ENCODE peak calls at places on chromosomes 11 and 22, in four cellular contexts. W is fibroblast of lung, E is WERI-Rb-1, M is heart left ventricle. L is an unnamed sample.

GRCh38 chr22:47294222-47294532 is 531.7 kb downstream of the TBC1D22A start:
- DNase-seq in M (peak), W (peak), E (peak), L (no peak)

GRCh38 chr22:37228106-37229011 is 15.7 kb downstream of the RAC2 start:
- DNase-seq in W (peak), M (peak), E (no peak), L (peak)

GRCh38 chr11:86805873-86806310 is 5.5 kb downstream of the PRSS23 start:
- DNase-seq in W (no peak), M (no peak), E (no peak), L (no peak)

GRCh38 chr11:16097543-16097942 is 258.8 kb downstream of the SOX6 start:
- DNase-seq in E (no peak), W (no peak), M (no peak), L (no peak)

GRCh38 chr22:33467718-33468117 is 409.5 kb upstream of the SYN3 start:
- DNase-seq in M (no peak), E (no peak), W (no peak), L (no peak)

GRCh38 chr11:7251836-7252682 is at the start of gene SYT9:
- DNase-seq in W (peak), E (peak), M (peak), L (peak)

GRCh38 chr11:36487619-36488018 is 22.5 kb downstream of the TRAF6 start:
- DNase-seq in M (no peak), E (no peak), W (no peak), L (no peak)

GRCh38 chr11:102623998-102624397 is 1.1 kb downstream of the MMP20 start:
- DNase-seq in W (no peak), M (no peak), E (no peak), L (no peak)

GRCh38 chr11:69414773-69415187 is 66.7 kb upstream of the LINC01488 start:
- DNase-seq in E (no peak), W (no peak), M (no peak), L (no peak)

GRCh38 chr11:102070766-102071165 is 23.5 kb downstream of the CFAP300 start:
- DNase-seq in E (no peak), W (no peak), M (no peak), L (no peak)

GRCh38 chr11:60852639-60853468 is 2.9 kb downstream of the PTGDR2 start:
- DNase-seq in W (no peak), M (no peak), E (no peak), L (no peak)

GRCh38 chr11:110479445-110480101 is 49.8 kb downstream of the FDX1 start:
- DNase-seq in W (peak), E (peak), M (no peak), L (no peak)

GRCh38 chr11:68347345-68347744 is 35.0 kb downstream of the LRP5 start:
- DNase-seq in E (no peak), M (no peak), W (no peak), L (no peak)

GRCh38 chr11:61969838-61970452 is 2.5 kb upstream of the FTH1 start:
- DNase-seq in M (no peak), W (peak), E (no peak), L (no peak)

GRCh38 chr11:86735462-86736302 is 63.3 kb upstream of the ME3 start:
- DNase-seq in E (no peak), W (peak), M (no peak), L (no peak)

GRCh38 chr11:78364128-78364751 is 53.4 kb downstream of the GAB2 start:
- DNase-seq in E (no peak), M (no peak), W (no peak), L (no peak)

GRCh38 chr11:27248430-27249207 is 114.4 kb downstream of the CCDC34 start:
- DNase-seq in E (no peak), M (peak), W (peak), L (no peak)

GRCh38 chr11:91156041-91156440 is 933.2 kb upstream of the CHORDC1 start:
- DNase-seq in E (no peak), M (no peak), W (peak), L (no peak)

GRCh38 chr11:16572946-16573345 is 165.5 kb upstream of the C11orf58 start:
- DNase-seq in E (no peak), M (no peak), W (no peak), L (no peak)

GRCh38 chr11:23359297-23359696 is 499.0 kb upstream of the CCDC179 start:
- DNase-seq in W (peak), E (no peak), M (no peak), L (no peak)

GRCh38 chr11:12159351-12160099 is 49.1 kb downstream of the MICAL2 start:
- DNase-seq in M (no peak), W (peak), E (no peak), L (no peak)

GRCh38 chr11:76574406-76574805 is 96.1 kb downstream of the LRRC32 start:
- DNase-seq in W (peak), E (no peak), M (no peak), L (no peak)

GRCh38 chr22:24043957-24044356 is 32.9 kb downstream of the CABIN1 start:
- DNase-seq in M (no peak), E (no peak), W (no peak), L (no peak)

DNA sequence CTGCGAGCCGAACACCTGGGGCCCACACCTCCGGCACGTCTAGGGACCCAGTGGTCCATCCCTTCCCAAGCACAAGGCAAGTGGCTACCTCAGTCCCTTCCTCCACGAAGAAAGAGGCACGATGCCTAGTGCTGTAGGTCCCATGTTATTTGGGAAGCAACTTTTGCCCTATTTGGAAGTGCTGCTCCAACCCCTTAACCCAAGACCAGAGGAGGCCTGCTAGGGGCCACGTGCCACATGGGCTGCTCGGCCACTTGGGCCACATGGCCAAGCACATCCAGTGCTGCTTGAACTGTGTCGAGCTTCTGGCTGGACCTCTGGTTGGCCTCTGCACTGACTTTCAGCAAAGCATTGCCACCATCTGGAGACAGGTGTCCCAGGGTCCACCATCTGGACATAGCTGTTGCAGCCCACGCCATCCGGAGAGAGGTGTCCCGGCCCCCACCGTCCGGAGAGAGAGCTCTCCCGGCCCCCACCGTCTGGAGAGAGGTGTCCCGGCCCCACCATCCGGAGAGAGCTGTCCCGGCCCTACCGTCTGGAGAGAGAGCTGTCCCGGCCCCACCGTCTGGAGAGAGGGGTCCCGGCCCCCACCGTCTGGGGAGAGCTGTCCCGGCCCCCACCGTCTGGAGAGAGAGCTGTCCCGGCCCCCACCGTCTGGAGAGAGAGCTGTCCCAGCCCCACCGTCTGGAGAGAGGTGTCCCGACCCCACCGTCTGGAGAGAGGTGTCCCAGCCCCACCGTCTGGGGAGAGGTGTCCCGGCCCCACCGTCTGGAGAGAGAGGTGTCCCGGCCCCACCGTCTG is 6.5 kb upstream of the B4GALNT4 start:
- DNase-seq in E (peak), W (no peak), M (no peak), L (no peak)
- H3K27ac ChIP-seq in E (peak), W (no peak), M (no peak), L (no peak)

GRCh38 chr11:117953029-117953671 is 23.9 kb upstream of the TMPRSS13 start:
- DNase-seq in W (no peak), M (no peak), E (no peak), L (no peak)
- H3K27ac ChIP-seq in W (no peak), M (no peak), E (no peak), L (no peak)

GRCh38 chr11:9761441-9761945 is 97.6 kb downstream of the SWAP70 start:
- DNase-seq in E (no peak), M (no peak), W (no peak), L (no peak)
- H3K27ac ChIP-seq in E (no peak), M (no peak), W (no peak), L (no peak)

GRCh38 chr22:48665286-48666010 is 1162.2 kb downstream of the BRD1 start:
- DNase-seq in E (no peak), M (peak), W (no peak), L (no peak)
- H3K27ac ChIP-seq in E (no peak), M (no peak), W (no peak), L (no peak)

DNA sequence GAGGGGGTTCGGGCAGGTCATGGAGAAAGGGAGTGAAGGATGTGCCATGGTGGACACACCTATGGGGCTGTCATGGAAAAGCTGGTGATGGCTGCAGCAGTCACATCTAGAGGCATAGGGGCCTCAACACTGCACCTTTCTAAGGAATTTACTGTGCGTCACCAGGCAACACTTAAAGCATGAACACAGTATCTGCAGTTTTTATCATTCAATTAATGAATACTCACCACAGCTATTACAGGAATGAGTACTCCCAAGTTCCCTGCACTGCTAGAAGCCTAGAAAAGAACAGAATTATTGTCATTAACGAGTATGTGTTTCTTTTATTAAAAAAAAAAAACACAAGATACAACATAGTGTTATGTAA is 19.0 kb downstream of the SERPIND1 start:
- DNase-seq in W (peak), M (no peak), E (no peak), L (no peak)
- H3K27ac ChIP-seq in W (no peak), M (no peak), E (no peak), L (no peak)

GRCh38 chr11:30019481-30019880 is 2.7 kb upstream of the KCNA4 start:
- DNase-seq in M (no peak), W (no peak), E (no peak), L (no peak)

GRCh38 chr11:30015725-30016449 is 943 bp downstream of the KCNA4 start:
- DNase-seq in M (peak), E (peak), W (no peak), L (no peak)

GRCh38 chr11:30018443-30018842 is 1.6 kb upstream of the KCNA4 start:
- DNase-seq in E (no peak), W (no peak), M (peak), L (no peak)

GRCh38 chr11:30017467-30017895 is 651 bp upstream of the KCNA4 start:
- DNase-seq in E (no peak), W (no peak), M (peak), L (no peak)

DNA sequence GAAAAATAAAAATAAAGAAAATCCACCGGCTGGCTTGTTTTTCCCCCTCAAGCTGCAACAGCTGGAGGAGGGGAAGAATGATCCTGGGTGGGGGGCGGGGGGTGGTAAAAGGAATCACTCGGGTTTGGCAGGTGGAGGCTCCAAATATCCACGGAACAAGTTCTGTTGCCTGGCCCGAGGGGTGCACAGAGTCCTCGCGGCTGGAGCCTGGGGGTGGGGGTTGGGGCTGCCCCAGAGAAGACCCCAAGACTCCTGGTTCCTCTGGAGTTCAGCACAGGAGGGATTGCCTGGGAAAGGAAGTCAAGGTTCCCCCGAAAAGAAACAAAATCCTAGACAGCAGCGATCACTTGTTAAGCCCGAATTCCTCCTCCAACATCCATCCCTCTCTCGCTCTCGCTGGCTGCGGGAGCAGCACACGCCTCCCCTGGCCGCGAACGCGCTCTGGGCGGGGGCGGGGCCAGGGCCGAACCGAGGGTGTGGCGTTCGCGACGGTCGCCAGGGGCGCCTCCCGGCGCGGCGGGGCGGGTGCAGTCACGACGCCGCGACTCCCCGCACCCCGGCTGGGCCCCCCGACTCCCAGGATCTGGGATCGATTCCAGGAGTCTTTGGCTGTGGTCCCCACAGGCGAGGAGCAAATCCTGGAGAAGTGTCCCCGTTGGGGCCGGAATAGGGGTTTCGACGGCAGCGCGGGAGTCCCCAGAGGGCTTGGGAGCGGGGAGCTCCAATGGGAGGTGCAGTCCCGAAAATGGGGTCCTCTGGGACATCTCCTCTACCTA is at the start of gene KCNA4:
- DNase-seq in M (peak), E (peak), W (peak), L (peak)
- H3K27ac ChIP-seq in M (peak), E (no peak), W (no peak), L (no peak)

GRCh38 chr22:42379961-42380537 is 52.2 kb downstream of the NFAM1 start:
- DNase-seq in E (no peak), M (peak), W (no peak), L (no peak)

GRCh38 chr22:42383287-42383686 is 48.9 kb downstream of the NFAM1 start:
- DNase-seq in E (no peak), M (peak), W (no peak), L (no peak)

GRCh38 chr22:42384506-42384905 is 47.7 kb downstream of the NFAM1 start:
- DNase-seq in M (peak), W (no peak), E (no peak), L (no peak)

GRCh38 chr22:42383851-42384417 is 48.3 kb downstream of the NFAM1 start:
- DNase-seq in W (no peak), E (no peak), M (peak), L (no peak)

DNA sequence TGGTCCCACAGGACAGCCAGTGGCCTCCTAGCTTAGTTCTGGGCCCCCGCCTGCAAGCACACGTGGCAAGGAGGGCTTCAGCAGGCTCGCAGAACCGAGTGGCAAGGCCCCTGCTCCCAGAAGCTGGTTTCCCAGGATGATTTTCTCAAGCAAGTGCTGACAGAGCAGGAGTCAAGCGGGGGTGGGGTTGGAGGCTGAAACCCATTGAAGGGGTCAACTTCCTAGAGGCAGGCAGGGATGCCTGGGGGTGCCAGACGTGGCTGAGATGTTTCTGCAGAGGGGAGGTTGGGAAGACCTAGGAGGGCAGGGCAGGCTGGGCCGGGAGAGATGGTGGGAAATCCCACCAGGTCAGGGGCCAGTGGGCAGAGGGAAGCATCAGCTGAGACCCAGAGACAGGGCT is 51.1 kb downstream of the NFAM1 start:
- DNase-seq in W (no peak), M (peak), E (no peak), L (no peak)
- H3K27ac ChIP-seq in W (no peak), M (no peak), E (no peak), L (no peak)